ENCODE peak calls at places on chromosomes 5 and 9, in four cellular contexts. N is H1, H is GM12878, I is mammary epithelial cell. A is an unnamed sample.

GRCh38 chr5:75668988-75669760 is 48.1 kb downstream of the POC5 start:
- DNase-seq in N (no peak), H (peak; percentile 78), I (peak; percentile 6), A (peak; percentile 15)

GRCh38 chr9:123111427-123111826 is 78.0 kb downstream of the GPR21 start:
- DNase-seq in N (no peak), H (no peak), I (no peak), A (no peak)

GRCh38 chr5:135248801-135249231 is 150.2 kb downstream of the MACROH2A1 start:
- DNase-seq in N (peak; percentile 22), H (no peak), I (no peak), A (no peak)

GRCh38 chr5:140588311-140589070 is 23.9 kb downstream of the SLC35A4 start:
- DNase-seq in N (no peak), H (no peak), I (no peak), A (no peak)

GRCh38 chr5:395156-395920 is 47.6 kb upstream of the EXOC3 start:
- DNase-seq in N (peak; percentile 44), H (no peak), I (no peak), A (peak; percentile 62)

GRCh38 chr9:76571288-76572204 is 112.6 kb downstream of the GCNT1 start:
- DNase-seq in N (no peak), H (peak; percentile 53), I (no peak), A (no peak)

GRCh38 chr9:93303806-93304573 is 120.1 kb downstream of the WNK2 start:
- DNase-seq in N (no peak), H (no peak), I (no peak), A (no peak)

GRCh38 chr5:58286741-58287140 is 173.1 kb downstream of the PLK2 start:
- DNase-seq in N (no peak), H (no peak), I (no peak), A (no peak)

GRCh38 chr9:98248737-98249474 is 6.5 kb downstream of the TBC1D2 start:
- DNase-seq in N (no peak), H (no peak), I (peak; percentile 97), A (peak; percentile 96)

GRCh38 chr5:484556-484955 is 39.7 kb downstream of the SLC9A3 start:
- DNase-seq in N (no peak), H (no peak), I (no peak), A (no peak)

GRCh38 chr5:36690041-36690941 is 83.9 kb downstream of the SLC1A3 start:
- DNase-seq in N (peak; percentile 89), H (peak; percentile 42), I (peak; percentile 81), A (peak; percentile 57)

GRCh38 chr9:73132034-73132776 is 19.5 kb upstream of the ANXA1 start:
- DNase-seq in N (no peak), H (peak; percentile 55), I (peak; percentile 97), A (peak; percentile 77)

GRCh38 chr9:135607401-135608293 is 31.7 kb downstream of the GLT6D1 start:
- DNase-seq in N (no peak), H (no peak), I (no peak), A (no peak)

GRCh38 chr9:35749515-35750255 is 598 bp downstream of the RGP1 start:
- DNase-seq in N (no peak), H (no peak), I (peak; percentile 41), A (no peak)

GRCh38 chr9:82254646-82255367 is 266.2 kb downstream of the SPATA31D1 start:
- DNase-seq in N (no peak), H (no peak), I (peak; percentile 12), A (peak; percentile 77)

GRCh38 chr9:37539634-37540033 is 36.5 kb downstream of the FBXO10 start:
- DNase-seq in N (no peak), H (no peak), I (no peak), A (no peak)

GRCh38 chr5:112419050-112419595 is at the start of gene EPB41L4A:
- DNase-seq in N (peak; percentile 81), H (no peak), I (peak; percentile 46), A (no peak)
- TF ChIP-seq EZH2 in N (peak; percentile 53), H (no peak), I (no peak), A (peak; percentile 26)

GRCh38 chr9:16213781-16214515 is 656.5 kb downstream of the BNC2 start:
- DNase-seq in N (no peak), H (no peak), I (peak; percentile 52), A (peak; percentile 99)
- H3K4me2 ChIP-seq in N (no peak overlapping the region), H (no peak overlapping the region), I (no peak overlapping the region), A (peak overlapping the region; percentile 48)

GRCh38 chr5:157990583-157991181 is 131.7 kb upstream of the CLINT1 start:
- DNase-seq in N (no peak), H (no peak), I (no peak), A (no peak)

GRCh38 chr5:157993201-157993600 is 134.3 kb upstream of the CLINT1 start:
- DNase-seq in N (no peak), H (no peak), I (no peak), A (no peak)

GRCh38 chr5:157998021-157998504 is 139.1 kb upstream of the CLINT1 start:
- DNase-seq in N (no peak), H (no peak), I (peak; percentile 84), A (peak; percentile 18)

GRCh38 chr5:157994906-157995519 is 136.1 kb upstream of the CLINT1 start:
- DNase-seq in N (peak; percentile 85), H (peak; percentile 3), I (peak; percentile 67), A (peak; percentile 25)

GRCh38 chr5:157994271-157994691 is 135.3 kb upstream of the CLINT1 start:
- DNase-seq in N (no peak), H (no peak), I (no peak), A (no peak)
- TF ChIP-seq EZH2 in N (no peak), H (no peak), I (no peak), A (no peak)

DNA sequence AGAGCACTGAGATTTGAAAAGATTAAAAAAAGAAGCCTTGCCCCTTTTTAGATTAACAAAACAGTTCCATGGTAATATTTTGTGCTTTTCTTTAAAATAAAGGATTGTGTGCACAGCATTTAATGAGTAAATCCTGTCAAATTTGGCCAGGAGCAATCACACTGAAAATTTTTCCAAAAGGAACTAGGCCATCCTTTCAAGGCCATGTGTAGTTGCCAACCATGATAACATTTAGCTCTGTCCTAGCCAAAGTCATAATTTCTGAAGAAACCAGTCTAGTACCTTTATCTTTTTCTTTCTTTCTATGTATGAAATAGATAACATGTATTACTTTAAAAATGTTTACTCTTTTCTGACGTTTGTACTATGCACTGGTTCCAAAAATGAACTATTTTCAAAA is 143.6 kb downstream of the PBX3 start:
- DNase-seq in N (no peak), H (no peak), I (no peak), A (no peak)
- H3K4me2 ChIP-seq in N (no peak overlapping the region), H (no peak overlapping the region), I (peak overlapping the region; percentile 100), A (no peak overlapping the region)

GRCh38 chr5:160312139-160312959 is at the start of gene CCNJL:
- DNase-seq in N (peak; percentile 92), H (no peak), I (peak; percentile 64), A (peak; percentile 25)

GRCh38 chr5:160311491-160312138 is 749 bp downstream of the CCNJL start:
- DNase-seq in N (peak; percentile 51), H (no peak), I (no peak), A (no peak)

GRCh38 chr5:160310910-160311295 is 1.5 kb downstream of the CCNJL start:
- DNase-seq in N (no peak), H (no peak), I (no peak), A (no peak)

GRCh38 chr5:160315968-160316367 is 3.6 kb upstream of the CCNJL start:
- DNase-seq in N (no peak), H (no peak), I (peak; percentile 93), A (peak; percentile 47)

GRCh38 chr5:160312960-160313734 is 783 bp upstream of the CCNJL start:
- DNase-seq in N (no peak), H (no peak), I (peak; percentile 16), A (no peak)
- TF ChIP-seq EZH2 in N (no peak), H (peak; percentile 19), I (no peak), A (no peak)

DNA sequence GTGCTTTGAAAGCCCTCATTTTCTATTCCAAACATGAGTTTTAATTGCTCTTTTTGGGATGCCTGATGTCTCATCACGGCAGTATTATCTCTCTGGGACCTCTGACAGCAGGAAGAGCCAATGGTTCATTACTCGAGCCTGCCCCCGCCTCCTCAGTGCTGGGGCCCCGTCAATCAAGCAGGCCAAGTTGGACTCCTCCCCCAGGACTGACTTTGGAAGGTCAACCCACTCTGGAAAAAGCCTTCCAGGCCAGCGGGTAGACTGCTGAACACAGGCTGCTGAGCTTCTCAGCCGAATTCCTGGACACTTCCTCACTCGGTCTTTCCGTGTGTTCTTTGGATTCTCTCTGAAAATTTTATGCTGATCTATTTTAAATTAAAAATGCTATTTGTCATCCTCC is 9.5 kb upstream of the BARHL1 start:
- DNase-seq in N (no peak), H (no peak), I (no peak), A (no peak)
- H3K4me2 ChIP-seq in N (no peak overlapping the region), H (no peak overlapping the region), I (no peak overlapping the region), A (no peak overlapping the region)

DNA sequence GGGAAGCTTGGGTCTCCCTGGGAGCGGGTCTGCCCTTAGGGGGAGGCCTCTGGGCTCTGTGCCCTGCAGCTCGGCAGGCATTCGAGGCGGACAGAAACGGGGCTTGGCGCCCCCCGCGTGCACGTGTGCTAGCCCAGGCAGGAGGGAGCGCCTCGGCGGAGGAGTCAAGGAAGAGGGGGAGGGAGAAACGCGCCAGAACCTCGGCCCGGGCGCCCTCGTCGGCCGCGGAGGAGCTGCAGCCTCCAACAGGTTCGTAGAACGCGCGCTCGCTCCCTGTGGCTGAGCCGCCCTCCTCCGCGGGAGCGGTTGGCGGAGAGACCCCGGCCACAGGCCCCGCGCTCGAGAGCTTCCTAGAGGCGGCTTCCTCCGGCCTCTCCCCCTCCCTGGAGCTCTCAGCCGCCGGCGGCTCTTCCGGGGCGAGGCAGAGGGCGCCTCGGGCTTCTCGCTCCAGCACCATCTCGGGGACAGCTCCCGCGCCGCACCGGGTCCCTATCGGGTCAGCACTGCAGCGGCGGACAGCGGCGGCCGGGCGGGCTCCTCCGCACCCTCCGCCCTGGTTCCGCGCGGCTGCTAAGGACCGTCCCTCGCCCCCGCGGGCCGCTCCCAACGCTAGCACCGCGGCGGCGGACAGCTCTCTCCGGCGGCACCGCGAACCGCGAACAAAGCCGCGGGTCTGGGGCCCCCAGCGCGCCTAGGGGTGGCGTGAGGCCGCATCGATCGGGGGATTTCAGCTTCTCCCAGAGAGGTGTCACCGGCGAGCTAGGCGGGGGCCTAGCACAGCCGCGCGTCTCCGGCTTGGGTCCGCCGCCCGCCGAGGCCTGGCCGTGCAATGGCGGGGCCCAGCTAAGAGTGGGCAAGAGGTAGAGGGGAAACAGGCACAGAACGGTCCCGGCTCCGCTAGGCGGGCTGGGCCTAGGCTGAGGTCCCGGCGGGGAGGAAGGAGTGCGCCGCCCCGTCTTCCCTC is 74.6 kb upstream of the CPLX2 start:
- DNase-seq in N (peak; percentile 95), H (no peak), I (peak; percentile 79), A (peak; percentile 64)
- TF ChIP-seq EZH2 in N (peak; percentile 12), H (no peak), I (peak; percentile 38), A (no peak)